ENCODE peak calls at places on chromosomes 3 and 15, in ten cellular contexts. M, W, A, I, E, U, L, H, N and X are unnamed samples. For H3K9me3, the result is how much of the 10 kb centered on the place peaks cover.

GRCh38 chr3:58306662-58307286 is 454 bp downstream of the HTD2 start:
- DNase-seq in M (peak), W (peak), A (peak), I (no peak), E (no peak), U (peak), L (no peak), H (peak), N (no peak), X (no peak)

GRCh38 chr3:158701666-158702065 is 29.2 kb upstream of the LXN start:
- DNase-seq in M (no peak), W (no peak), A (no peak), I (peak), E (no peak), U (no peak), L (no peak), H (no peak), N (no peak), X (no peak)

GRCh38 chr15:48592221-48592731 is 53.2 kb downstream of the FBN1 start:
- DNase-seq in M (no peak), W (no peak), A (no peak), I (peak), E (no peak), U (no peak), L (no peak), H (no peak), N (no peak), X (no peak)

GRCh38 chr3:48919215-48920138 is 835 bp downstream of the ARIH2 start:
- DNase-seq in M (no peak), W (peak), A (peak), I (peak), E (peak), U (peak), L (peak), H (peak), N (peak), X (no peak)

GRCh38 chr15:93658026-93658790 is 569.2 kb upstream of the RGMA start:
- DNase-seq in M (no peak), W (no peak), A (no peak), I (no peak), E (no peak), U (no peak), L (no peak), H (no peak), N (no peak), X (no peak)

GRCh38 chr3:166902374-166902773 is 477.7 kb downstream of the ZBBX start:
- DNase-seq in M (no peak), W (no peak), A (no peak), I (no peak), E (no peak), U (no peak), L (no peak), H (no peak), N (no peak), X (no peak)

GRCh38 chr3:186239321-186239720 is 122.7 kb downstream of the DGKG start:
- DNase-seq in M (no peak), W (peak), A (no peak), I (peak), E (no peak), U (peak), L (no peak), H (no peak), N (no peak), X (no peak)

GRCh38 chr3:168341192-168341816 is 245.6 kb upstream of the GOLIM4 start:
- DNase-seq in M (no peak), W (no peak), A (no peak), I (peak), E (no peak), U (no peak), L (no peak), H (no peak), N (no peak), X (no peak)

GRCh38 chr3:186640473-186640818 is 247 bp downstream of the FETUB start:
- DNase-seq in M (no peak), W (no peak), A (no peak), I (peak), E (no peak), U (peak), L (no peak), H (no peak), N (no peak), X (no peak)

GRCh38 chr3:60277376-60277800 is 973.9 kb downstream of the FHIT start:
- DNase-seq in M (no peak), W (no peak), A (peak), I (no peak), E (no peak), U (no peak), L (no peak), H (no peak), N (no peak), X (no peak)

GRCh38 chr3:141825216-141826011 is 51.0 kb upstream of the ATP1B3 start:
- DNase-seq in M (no peak), W (no peak), A (no peak), I (no peak), E (no peak), U (no peak), L (no peak), H (no peak), N (no peak), X (no peak)

DNA sequence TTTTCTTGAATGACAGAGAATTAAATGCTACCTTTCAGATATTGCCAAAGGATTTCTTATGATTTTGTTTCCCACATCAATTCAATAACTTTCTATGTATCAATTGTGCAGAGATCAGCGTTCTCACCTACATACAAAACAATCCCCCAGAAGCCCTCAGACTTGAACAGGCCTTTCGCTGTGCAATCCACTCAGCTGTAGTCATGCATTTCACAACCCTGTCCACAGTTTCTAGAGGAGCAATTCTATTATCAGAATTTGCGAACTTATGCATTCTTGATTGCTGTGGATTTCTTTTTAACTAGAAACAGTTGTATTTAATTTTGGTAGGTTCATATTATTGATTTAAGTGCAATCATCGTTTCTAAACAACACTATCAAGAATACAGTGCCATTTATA is 13.7 kb upstream of the ALCAM start:
- DNase-seq in M (no peak), W (no peak), A (no peak), I (no peak), E (no peak), U (no peak), L (no peak), H (no peak), N (no peak), X (no peak)
- H3K4me3 ChIP-seq in M (no peak), W (no peak), A (no peak), I (no peak), E (no peak), U (no peak), L (no peak), H (no peak), N (no peak), X (no peak)

GRCh38 chr15:75109021-75109690 is 85.8 kb downstream of the PPCDC start:
- DNase-seq in M (no peak), W (peak), A (peak), I (no peak), E (peak), U (no peak), L (no peak), H (no peak), N (no peak), X (no peak)

GRCh38 chr15:75107509-75107904 is 84.1 kb downstream of the PPCDC start:
- DNase-seq in M (no peak), W (no peak), A (no peak), I (no peak), E (no peak), U (no peak), L (no peak), H (no peak), N (no peak), X (peak)

GRCh38 chr15:75104804-75105557 is 81.6 kb downstream of the PPCDC start:
- DNase-seq in M (no peak), W (no peak), A (peak), I (no peak), E (peak), U (no peak), L (peak), H (peak), N (no peak), X (peak)

GRCh38 chr15:75109731-75110130 is 86.3 kb downstream of the PPCDC start:
- DNase-seq in M (no peak), W (no peak), A (peak), I (no peak), E (no peak), U (no peak), L (no peak), H (no peak), N (no peak), X (no peak)

GRCh38 chr15:75107905-75108838 is 84.8 kb downstream of the PPCDC start:
- DNase-seq in M (no peak), W (no peak), A (peak), I (peak), E (peak), U (no peak), L (peak), H (peak), N (peak), X (no peak)
- H3K27ac ChIP-seq in M (no peak), W (no peak), A (no peak), I (no peak), E (no peak), U (no peak), L (peak), H (no peak), N (no peak), X (no peak)

GRCh38 chr3:43528498-43529099 is 93.2 kb downstream of the ANO10 start:
- DNase-seq in M (no peak), W (no peak), A (no peak), I (no peak), E (no peak), U (no peak), L (no peak), H (no peak), N (no peak), X (no peak)
- H3K9me3 ChIP-seq in M (under half), W (under half), A (under half), I (under half), E (under half), U (under half), L (under half), H (under half), N (under half), X (under half)

DNA sequence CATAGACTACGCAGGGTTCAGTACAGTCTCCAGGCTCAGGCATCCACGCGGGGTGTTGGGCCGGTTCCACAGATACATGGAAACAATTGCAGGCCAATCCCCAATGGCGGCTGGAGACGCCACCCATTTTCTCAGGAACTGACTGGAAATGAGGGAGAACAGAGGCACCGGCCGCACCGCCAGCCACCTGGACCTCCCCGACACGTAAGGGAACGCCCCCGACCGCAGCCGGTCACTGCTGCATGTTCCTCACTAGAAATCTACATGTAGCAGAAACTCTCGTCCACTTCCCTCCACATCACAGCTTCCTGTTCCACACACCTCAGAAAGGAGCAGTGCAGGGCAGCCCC is 29.2 kb downstream of the CYFIP1 start:
- DNase-seq in M (no peak), W (no peak), A (no peak), I (no peak), E (no peak), U (no peak), L (no peak), H (no peak), N (no peak), X (no peak)
- H3K4me3 ChIP-seq in M (no peak), W (no peak), A (no peak), I (no peak), E (no peak), U (no peak), L (no peak), H (no peak), N (no peak), X (no peak)

GRCh38 chr15:90880381-90881145 is 3.7 kb upstream of the FES start:
- DNase-seq in M (no peak), W (no peak), A (no peak), I (no peak), E (no peak), U (no peak), L (no peak), H (no peak), N (no peak), X (no peak)

GRCh38 chr15:90877996-90878395 is 6.3 kb upstream of the FES start:
- DNase-seq in M (no peak), W (no peak), A (no peak), I (no peak), E (no peak), U (no peak), L (no peak), H (no peak), N (no peak), X (no peak)

GRCh38 chr15:90878660-90879059 is 5.6 kb upstream of the FES start:
- DNase-seq in M (no peak), W (no peak), A (no peak), I (no peak), E (no peak), U (no peak), L (no peak), H (no peak), N (no peak), X (no peak)

GRCh38 chr15:90881181-90881977 is 2.9 kb upstream of the FES start:
- DNase-seq in M (no peak), W (no peak), A (no peak), I (no peak), E (no peak), U (no peak), L (no peak), H (no peak), N (no peak), X (no peak)

GRCh38 chr15:90879730-90880366 is 4.5 kb upstream of the FES start:
- DNase-seq in M (no peak), W (no peak), A (no peak), I (no peak), E (no peak), U (no peak), L (no peak), H (no peak), N (no peak), X (no peak)
- H3K27ac ChIP-seq in M (no peak), W (no peak), A (no peak), I (no peak), E (no peak), U (no peak), L (no peak), H (no peak), N (no peak), X (no peak)

GRCh38 chr3:134699721-134700120 is 48.9 kb upstream of the KY start:
- DNase-seq in M (no peak), W (no peak), A (no peak), I (no peak), E (no peak), U (no peak), L (no peak), H (no peak), N (no peak), X (peak)

GRCh38 chr3:134708025-134708597 is 57.3 kb upstream of the KY start:
- DNase-seq in M (no peak), W (no peak), A (no peak), I (peak), E (no peak), U (no peak), L (no peak), H (no peak), N (no peak), X (peak)

GRCh38 chr3:134709076-134709475 is 58.3 kb upstream of the KY start:
- DNase-seq in M (no peak), W (no peak), A (no peak), I (no peak), E (no peak), U (no peak), L (no peak), H (no peak), N (no peak), X (no peak)

GRCh38 chr3:134708671-134709070 is 57.8 kb upstream of the KY start:
- DNase-seq in M (no peak), W (no peak), A (no peak), I (no peak), E (no peak), U (no peak), L (no peak), H (no peak), N (no peak), X (peak)

DNA sequence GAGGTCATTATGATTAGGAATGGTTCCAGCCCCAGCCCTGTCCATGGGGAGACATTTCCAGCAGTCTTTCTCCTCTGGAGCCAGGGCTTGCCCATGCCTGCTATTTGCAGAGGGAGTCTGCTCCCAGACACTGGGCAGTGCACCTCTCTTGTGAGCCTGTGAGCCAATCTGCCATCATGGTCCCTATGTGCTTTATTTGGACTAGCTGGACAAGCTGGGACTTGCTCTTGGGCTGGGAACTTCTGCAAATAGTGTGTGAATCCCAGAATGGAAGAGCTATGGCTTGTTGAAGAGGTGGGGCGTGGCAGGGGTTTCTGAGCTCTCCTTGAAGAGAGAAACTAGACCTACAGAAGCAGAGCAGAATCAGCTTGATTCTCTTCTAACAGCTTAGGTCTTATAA is 53.7 kb upstream of the KY start:
- DNase-seq in M (no peak), W (no peak), A (no peak), I (no peak), E (no peak), U (no peak), L (no peak), H (no peak), N (no peak), X (peak)
- H3K9me3 ChIP-seq in M (under half), W (under half), A (under half), I (under half), E (under half), U (under half), L (under half), H (under half), N (under half), X (under half)